ENCODE peak calls at places on chromosomes 13 and 19, in seven cellular contexts. One of them, this sample, is unnamed.

GRCh38 chr13:89281331-89281730 is 1610.2 kb downstream of the SLITRK5 start:
- DNase-seq in CD4-positive, CD25-positive, alpha-beta regulatory T cell: no peak
- DNase-seq in mammary epithelial cell: no peak
- DNase-seq in uterus: no peak
- DNase-seq in fibroblast of pulmonary artery: no peak
- DNase-seq in left ventricle myocardium inferior: no peak
- DNase-seq in fibroblast of mammary gland: no peak
- DNase-seq in this sample: no peak

GRCh38 chr13:86882835-86883234 is 788.3 kb upstream of the SLITRK5 start:
- DNase-seq in fibroblast of pulmonary artery: no peak
- DNase-seq in mammary epithelial cell: no peak
- DNase-seq in CD4-positive, CD25-positive, alpha-beta regulatory T cell: no peak
- DNase-seq in fibroblast of mammary gland: no peak
- DNase-seq in uterus: no peak
- DNase-seq in left ventricle myocardium inferior: no peak
- DNase-seq in this sample: no peak

GRCh38 chr13:98994896-98995295 is 17.0 kb upstream of the DOCK9 start:
- DNase-seq in fibroblast of mammary gland: no peak
- DNase-seq in mammary epithelial cell: no peak
- DNase-seq in left ventricle myocardium inferior: no peak
- DNase-seq in uterus: no peak
- DNase-seq in fibroblast of pulmonary artery: no peak
- DNase-seq in CD4-positive, CD25-positive, alpha-beta regulatory T cell: peak; percentile 59
- DNase-seq in this sample: no peak

GRCh38 chr13:21676611-21677021 is 5.7 kb downstream of the FGF9 start:
- DNase-seq in fibroblast of pulmonary artery: no peak
- DNase-seq in CD4-positive, CD25-positive, alpha-beta regulatory T cell: peak; percentile 8
- DNase-seq in uterus: no peak
- DNase-seq in mammary epithelial cell: no peak
- DNase-seq in left ventricle myocardium inferior: no peak
- DNase-seq in fibroblast of mammary gland: no peak
- DNase-seq in this sample: peak; percentile 17

GRCh38 chr13:43596924-43597598 is 189.7 kb downstream of the ENOX1 start:
- DNase-seq in CD4-positive, CD25-positive, alpha-beta regulatory T cell: peak; percentile 2
- DNase-seq in uterus: no peak
- DNase-seq in fibroblast of pulmonary artery: no peak
- DNase-seq in left ventricle myocardium inferior: no peak
- DNase-seq in fibroblast of mammary gland: no peak
- DNase-seq in mammary epithelial cell: no peak
- DNase-seq in this sample: no peak

GRCh38 chr13:101691326-101691725 is 238.9 kb downstream of the ITGBL1 start:
- DNase-seq in mammary epithelial cell: peak; percentile 23
- DNase-seq in fibroblast of pulmonary artery: no peak
- DNase-seq in fibroblast of mammary gland: peak; percentile 46
- DNase-seq in left ventricle myocardium inferior: no peak
- DNase-seq in CD4-positive, CD25-positive, alpha-beta regulatory T cell: no peak
- DNase-seq in uterus: no peak
- DNase-seq in this sample: no peak

GRCh38 chr19:52227196-52227940 is 37.5 kb downstream of the PPP2R1A start:
- DNase-seq in fibroblast of mammary gland: no peak
- DNase-seq in CD4-positive, CD25-positive, alpha-beta regulatory T cell: no peak
- DNase-seq in uterus: no peak
- DNase-seq in mammary epithelial cell: no peak
- DNase-seq in fibroblast of pulmonary artery: no peak
- DNase-seq in left ventricle myocardium inferior: no peak
- DNase-seq in this sample: no peak

GRCh38 chr19:51469162-51469561 is 9.2 kb upstream of the CEACAM18 start:
- DNase-seq in CD4-positive, CD25-positive, alpha-beta regulatory T cell: no peak
- DNase-seq in fibroblast of pulmonary artery: no peak
- DNase-seq in fibroblast of mammary gland: no peak
- DNase-seq in mammary epithelial cell: no peak
- DNase-seq in uterus: no peak
- DNase-seq in left ventricle myocardium inferior: no peak
- DNase-seq in this sample: no peak

GRCh38 chr13:103965506-103966243 is 899.5 kb upstream of the SLC10A2 start:
- DNase-seq in fibroblast of mammary gland: no peak
- DNase-seq in uterus: no peak
- DNase-seq in fibroblast of pulmonary artery: no peak
- DNase-seq in CD4-positive, CD25-positive, alpha-beta regulatory T cell: no peak
- DNase-seq in left ventricle myocardium inferior: no peak
- DNase-seq in mammary epithelial cell: no peak
- DNase-seq in this sample: no peak

GRCh38 chr13:21685485-21686064 is 14.7 kb downstream of the FGF9 start:
- DNase-seq in fibroblast of mammary gland: no peak
- DNase-seq in CD4-positive, CD25-positive, alpha-beta regulatory T cell: no peak
- DNase-seq in fibroblast of pulmonary artery: no peak
- DNase-seq in left ventricle myocardium inferior: no peak
- DNase-seq in uterus: no peak
- DNase-seq in mammary epithelial cell: no peak
- DNase-seq in this sample: no peak

GRCh38 chr13:43054803-43055802 is 31.7 kb downstream of the DNAJC15 start:
- DNase-seq in fibroblast of mammary gland: peak; percentile 73
- DNase-seq in left ventricle myocardium inferior: no peak
- DNase-seq in mammary epithelial cell: peak; percentile 32
- DNase-seq in uterus: peak; percentile 46
- DNase-seq in fibroblast of pulmonary artery: peak; percentile 78
- DNase-seq in CD4-positive, CD25-positive, alpha-beta regulatory T cell: peak; percentile 68
- DNase-seq in this sample: peak; percentile 78

GRCh38 chr19:19463348-19464117 is 51.8 kb downstream of the TSSK6 start:
- DNase-seq in CD4-positive, CD25-positive, alpha-beta regulatory T cell: no peak
- DNase-seq in fibroblast of pulmonary artery: peak; percentile 69
- DNase-seq in left ventricle myocardium inferior: no peak
- DNase-seq in uterus: peak; percentile 51
- DNase-seq in mammary epithelial cell: no peak
- DNase-seq in fibroblast of mammary gland: peak; percentile 87
- DNase-seq in this sample: no peak

GRCh38 chr19:19591133-19591825 is 27.2 kb downstream of the PBX4 start:
- DNase-seq in left ventricle myocardium inferior: no peak
- DNase-seq in mammary epithelial cell: peak; percentile 98
- DNase-seq in uterus: no peak
- DNase-seq in CD4-positive, CD25-positive, alpha-beta regulatory T cell: peak; percentile 82
- DNase-seq in fibroblast of pulmonary artery: peak; percentile 90
- DNase-seq in fibroblast of mammary gland: peak; percentile 98
- DNase-seq in this sample: peak; percentile 16

GRCh38 chr19:3054265-3054971 is 7.9 kb downstream of the TLE5 start:
- DNase-seq in uterus: no peak
- DNase-seq in left ventricle myocardium inferior: no peak
- DNase-seq in CD4-positive, CD25-positive, alpha-beta regulatory T cell: no peak
- DNase-seq in mammary epithelial cell: no peak
- DNase-seq in fibroblast of pulmonary artery: no peak
- DNase-seq in fibroblast of mammary gland: no peak
- DNase-seq in this sample: no peak

GRCh38 chr13:70087247-70087646 is 20.4 kb upstream of the ATXN8OS start:
- DNase-seq in uterus: no peak
- DNase-seq in fibroblast of mammary gland: no peak
- DNase-seq in fibroblast of pulmonary artery: no peak
- DNase-seq in CD4-positive, CD25-positive, alpha-beta regulatory T cell: no peak
- DNase-seq in left ventricle myocardium inferior: no peak
- DNase-seq in mammary epithelial cell: peak; percentile 8
- DNase-seq in this sample: peak; percentile 21

GRCh38 chr19:15284896-15285295 is 47.4 kb downstream of the BRD4 start:
- DNase-seq in mammary epithelial cell: no peak
- DNase-seq in CD4-positive, CD25-positive, alpha-beta regulatory T cell: no peak
- DNase-seq in fibroblast of pulmonary artery: no peak
- DNase-seq in left ventricle myocardium inferior: no peak
- DNase-seq in fibroblast of mammary gland: no peak
- DNase-seq in uterus: no peak
- DNase-seq in this sample: no peak

GRCh38 chr19:8320564-8321066 is 560 bp downstream of the NDUFA7 start:
- DNase-seq in CD4-positive, CD25-positive, alpha-beta regulatory T cell: peak; percentile 58
- DNase-seq in fibroblast of pulmonary artery: no peak
- DNase-seq in mammary epithelial cell: no peak
- DNase-seq in left ventricle myocardium inferior: no peak
- DNase-seq in uterus: no peak
- DNase-seq in fibroblast of mammary gland: no peak
- DNase-seq in this sample: no peak

GRCh38 chr13:109369357-109370052 is 416.9 kb downstream of the IRS2 start:
- DNase-seq in fibroblast of mammary gland: no peak
- DNase-seq in mammary epithelial cell: no peak
- DNase-seq in CD4-positive, CD25-positive, alpha-beta regulatory T cell: no peak
- DNase-seq in left ventricle myocardium inferior: no peak
- DNase-seq in fibroblast of pulmonary artery: no peak
- DNase-seq in uterus: no peak
- DNase-seq in this sample: no peak

GRCh38 chr19:677201-677600 is 1.0 kb downstream of the FSTL3 start:
- DNase-seq in fibroblast of pulmonary artery: peak; percentile 83
- DNase-seq in mammary epithelial cell: peak; percentile 83
- DNase-seq in fibroblast of mammary gland: peak; percentile 85
- DNase-seq in CD4-positive, CD25-positive, alpha-beta regulatory T cell: no peak
- DNase-seq in uterus: peak; percentile 86
- DNase-seq in left ventricle myocardium inferior: peak; percentile 78
- DNase-seq in this sample: no peak

GRCh38 chr19:49059056-49059455 is 1.5 kb upstream of the CGB7 start:
- DNase-seq in fibroblast of mammary gland: no peak
- DNase-seq in uterus: no peak
- DNase-seq in CD4-positive, CD25-positive, alpha-beta regulatory T cell: no peak
- DNase-seq in mammary epithelial cell: no peak
- DNase-seq in fibroblast of pulmonary artery: no peak
- DNase-seq in left ventricle myocardium inferior: no peak
- DNase-seq in this sample: no peak

GRCh38 chr13:60790620-60791019 is 393.6 kb downstream of the TDRD3 start:
- DNase-seq in left ventricle myocardium inferior: no peak
- DNase-seq in mammary epithelial cell: no peak
- DNase-seq in fibroblast of pulmonary artery: no peak
- DNase-seq in CD4-positive, CD25-positive, alpha-beta regulatory T cell: no peak
- DNase-seq in uterus: peak; percentile 18
- DNase-seq in fibroblast of mammary gland: no peak
- DNase-seq in this sample: no peak

GRCh38 chr19:610801-611505 is 21.3 kb downstream of the HCN2 start:
- DNase-seq in uterus: no peak
- DNase-seq in left ventricle myocardium inferior: peak; percentile 69
- DNase-seq in fibroblast of pulmonary artery: peak; percentile 71
- DNase-seq in mammary epithelial cell: no peak
- DNase-seq in fibroblast of mammary gland: peak; percentile 72
- DNase-seq in CD4-positive, CD25-positive, alpha-beta regulatory T cell: peak; percentile 89
- DNase-seq in this sample: no peak

GRCh38 chr19:47240561-47240960 is 9.6 kb upstream of the BBC3 start:
- DNase-seq in uterus: no peak
- DNase-seq in fibroblast of pulmonary artery: no peak
- DNase-seq in left ventricle myocardium inferior: no peak
- DNase-seq in mammary epithelial cell: no peak
- DNase-seq in fibroblast of mammary gland: no peak
- DNase-seq in CD4-positive, CD25-positive, alpha-beta regulatory T cell: no peak
- DNase-seq in this sample: no peak

GRCh38 chr19:39465956-39466747 is 14.5 kb upstream of the TIMM50 start:
- DNase-seq in fibroblast of pulmonary artery: no peak
- DNase-seq in left ventricle myocardium inferior: no peak
- DNase-seq in CD4-positive, CD25-positive, alpha-beta regulatory T cell: no peak
- DNase-seq in fibroblast of mammary gland: no peak
- DNase-seq in uterus: no peak
- DNase-seq in mammary epithelial cell: no peak
- DNase-seq in this sample: no peak

GRCh38 chr19:55198651-55199050 is 10.7 kb downstream of the PTPRH start:
- DNase-seq in fibroblast of mammary gland: no peak
- DNase-seq in left ventricle myocardium inferior: no peak
- DNase-seq in CD4-positive, CD25-positive, alpha-beta regulatory T cell: no peak
- DNase-seq in uterus: no peak
- DNase-seq in mammary epithelial cell: no peak
- DNase-seq in fibroblast of pulmonary artery: no peak
- DNase-seq in this sample: no peak

GRCh38 chr19:16465239-16465638 is 6.5 kb downstream of the EPS15L1 start:
- DNase-seq in mammary epithelial cell: no peak
- DNase-seq in left ventricle myocardium inferior: no peak
- DNase-seq in uterus: no peak
- DNase-seq in CD4-positive, CD25-positive, alpha-beta regulatory T cell: no peak
- DNase-seq in fibroblast of mammary gland: no peak
- DNase-seq in fibroblast of pulmonary artery: no peak
- DNase-seq in this sample: no peak

GRCh38 chr19:16470911-16471811 is 609 bp downstream of the EPS15L1 start:
- DNase-seq in mammary epithelial cell: peak; percentile 53
- DNase-seq in fibroblast of pulmonary artery: peak; percentile 49
- DNase-seq in uterus: no peak
- DNase-seq in fibroblast of mammary gland: peak; percentile 79
- DNase-seq in CD4-positive, CD25-positive, alpha-beta regulatory T cell: peak; percentile 56
- DNase-seq in left ventricle myocardium inferior: no peak
- DNase-seq in this sample: no peak

GRCh38 chr19:16470541-16470910 is 1.2 kb downstream of the EPS15L1 start:
- DNase-seq in uterus: no peak
- DNase-seq in fibroblast of mammary gland: peak; percentile 28
- DNase-seq in fibroblast of pulmonary artery: no peak
- DNase-seq in left ventricle myocardium inferior: no peak
- DNase-seq in CD4-positive, CD25-positive, alpha-beta regulatory T cell: no peak
- DNase-seq in mammary epithelial cell: no peak
- DNase-seq in this sample: no peak

GRCh38 chr19:16463991-16464575 is 7.7 kb downstream of the EPS15L1 start:
- DNase-seq in fibroblast of mammary gland: no peak
- DNase-seq in left ventricle myocardium inferior: no peak
- DNase-seq in uterus: no peak
- DNase-seq in mammary epithelial cell: no peak
- DNase-seq in CD4-positive, CD25-positive, alpha-beta regulatory T cell: no peak
- DNase-seq in fibroblast of pulmonary artery: no peak
- DNase-seq in this sample: no peak

GRCh38 chr19:16467581-16467980 is 4.2 kb downstream of the EPS15L1 start:
- DNase-seq in mammary epithelial cell: no peak
- DNase-seq in fibroblast of mammary gland: no peak
- DNase-seq in CD4-positive, CD25-positive, alpha-beta regulatory T cell: no peak
- DNase-seq in left ventricle myocardium inferior: peak; percentile 58
- DNase-seq in fibroblast of pulmonary artery: no peak
- DNase-seq in uterus: no peak
- DNase-seq in this sample: no peak
- H3K4me3 ChIP-seq in mammary epithelial cell: no peak overlapping the region
- H3K4me3 ChIP-seq in fibroblast of mammary gland: no peak overlapping the region
- H3K4me3 ChIP-seq in CD4-positive, CD25-positive, alpha-beta regulatory T cell: no peak overlapping the region
- H3K4me3 ChIP-seq in left ventricle myocardium inferior: no peak overlapping the region
- H3K4me3 ChIP-seq in fibroblast of pulmonary artery: no peak overlapping the region
- H3K4me3 ChIP-seq in uterus: no peak overlapping the region
- H3K4me3 ChIP-seq in this sample: no peak overlapping the region

GRCh38 chr19:13056052-13056660 is 46.5 kb downstream of the LYL1 start:
- DNase-seq in uterus: peak; percentile 86
- DNase-seq in mammary epithelial cell: peak; percentile 90
- DNase-seq in fibroblast of mammary gland: peak; percentile 76
- DNase-seq in left ventricle myocardium inferior: peak; percentile 61
- DNase-seq in fibroblast of pulmonary artery: peak; percentile 78
- DNase-seq in CD4-positive, CD25-positive, alpha-beta regulatory T cell: no peak
- DNase-seq in this sample: no peak
- H3K4me3 ChIP-seq in uterus: peak overlapping the region; percentile 19
- H3K4me3 ChIP-seq in mammary epithelial cell: no peak overlapping the region
- H3K4me3 ChIP-seq in fibroblast of mammary gland: no peak overlapping the region
- H3K4me3 ChIP-seq in left ventricle myocardium inferior: peak overlapping the region; percentile 54
- H3K4me3 ChIP-seq in fibroblast of pulmonary artery: peak overlapping the region; percentile 27
- H3K4me3 ChIP-seq in CD4-positive, CD25-positive, alpha-beta regulatory T cell: no peak overlapping the region
- H3K4me3 ChIP-seq in this sample: no peak overlapping the region

GRCh38 chr19:9724157-9724556 is 44.4 kb downstream of the ZNF846 start:
- DNase-seq in uterus: no peak
- DNase-seq in fibroblast of pulmonary artery: no peak
- DNase-seq in fibroblast of mammary gland: no peak
- DNase-seq in CD4-positive, CD25-positive, alpha-beta regulatory T cell: no peak
- DNase-seq in left ventricle myocardium inferior: no peak
- DNase-seq in mammary epithelial cell: no peak
- DNase-seq in this sample: no peak
- H3K4me3 ChIP-seq in uterus: no peak overlapping the region
- H3K4me3 ChIP-seq in fibroblast of pulmonary artery: no peak overlapping the region
- H3K4me3 ChIP-seq in fibroblast of mammary gland: no peak overlapping the region
- H3K4me3 ChIP-seq in CD4-positive, CD25-positive, alpha-beta regulatory T cell: no peak overlapping the region
- H3K4me3 ChIP-seq in left ventricle myocardium inferior: no peak overlapping the region
- H3K4me3 ChIP-seq in mammary epithelial cell: no peak overlapping the region
- H3K4me3 ChIP-seq in this sample: no peak overlapping the region

DNA sequence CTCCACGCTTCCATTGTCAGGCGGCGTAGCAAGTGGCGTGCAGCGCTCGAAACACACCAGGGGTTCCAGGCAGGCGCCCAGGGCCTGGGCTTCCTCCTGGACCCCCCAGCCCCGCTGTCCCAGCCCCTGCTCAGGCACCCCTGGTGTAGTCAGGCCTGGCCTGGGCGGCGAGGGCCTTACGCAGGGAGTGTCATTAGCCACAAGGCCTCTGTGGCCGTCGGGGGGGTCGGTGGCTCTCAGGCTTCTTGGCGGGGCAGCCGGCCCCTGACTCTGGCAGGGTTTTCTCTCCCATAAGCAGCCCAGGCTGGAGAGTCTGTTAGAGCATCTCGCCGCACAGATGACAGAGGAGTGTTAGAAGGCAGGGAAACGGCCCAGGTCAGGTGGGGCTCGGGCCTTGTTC is 116.7 kb downstream of the KDM4B start:
- DNase-seq in fibroblast of mammary gland: no peak
- DNase-seq in left ventricle myocardium inferior: no peak
- DNase-seq in fibroblast of pulmonary artery: no peak
- DNase-seq in uterus: no peak
- DNase-seq in CD4-positive, CD25-positive, alpha-beta regulatory T cell: no peak
- DNase-seq in mammary epithelial cell: no peak
- DNase-seq in this sample: no peak
- H3K4me3 ChIP-seq in fibroblast of mammary gland: no peak overlapping the region
- H3K4me3 ChIP-seq in left ventricle myocardium inferior: no peak overlapping the region
- H3K4me3 ChIP-seq in fibroblast of pulmonary artery: no peak overlapping the region
- H3K4me3 ChIP-seq in uterus: no peak overlapping the region
- H3K4me3 ChIP-seq in CD4-positive, CD25-positive, alpha-beta regulatory T cell: no peak overlapping the region
- H3K4me3 ChIP-seq in mammary epithelial cell: no peak overlapping the region
- H3K4me3 ChIP-seq in this sample: no peak overlapping the region

This sample was measured in HAP-1.